ENCODE peak calls at places on chromosome 20, in seven cellular contexts. X is NCI-H2171; L is CD8-positive, alpha-beta T cell; J is CD4-positive, alpha-beta T cell; Y is GM03348; S is HT1080; V is T-helper 17 cell. M is an unnamed sample.

GRCh38 chr20:35663813-35664543 is 722 bp downstream of the CPNE1 start:
- DNase-seq in X (peak), L (peak), J (peak), Y (peak), S (peak), V (peak), M (peak)

GRCh38 chr20:37686762-37687477 is 6.9 kb upstream of the CTNNBL1 start:
- DNase-seq in X (no peak), L (no peak), J (no peak), Y (no peak), S (peak), V (no peak), M (peak)

GRCh38 chr20:1920252-1920651 is 25.0 kb downstream of the SIRPA start:
- DNase-seq in X (no peak), L (no peak), J (no peak), Y (no peak), S (no peak), V (no peak), M (no peak)

GRCh38 chr20:45999908-46000570 is 8.7 kb upstream of the MMP9 start:
- DNase-seq in X (no peak), L (no peak), J (no peak), Y (no peak), S (no peak), V (no peak), M (no peak)

GRCh38 chr20:49785851-49786174 is 26.8 kb upstream of the SLC9A8 start:
- DNase-seq in X (no peak), L (no peak), J (no peak), Y (no peak), S (no peak), V (no peak), M (no peak)

GRCh38 chr20:8153281-8153908 is 21.3 kb downstream of the PLCB1 start:
- DNase-seq in X (no peak), L (no peak), J (no peak), Y (no peak), S (peak), V (no peak), M (no peak)

GRCh38 chr20:24782801-24783630 is 166.1 kb upstream of the CST7 start:
- DNase-seq in X (no peak), L (no peak), J (no peak), Y (no peak), S (no peak), V (no peak), M (no peak)

GRCh38 chr20:50260480-50261221 is 70.0 kb downstream of the CEBPB start:
- DNase-seq in X (no peak), L (no peak), J (no peak), Y (no peak), S (no peak), V (no peak), M (peak)

GRCh38 chr20:11395581-11395980 is 522.1 kb upstream of the BTBD3 start:
- DNase-seq in X (no peak), L (no peak), J (no peak), Y (no peak), S (no peak), V (no peak), M (no peak)

GRCh38 chr20:10553326-10553984 is 118.3 kb downstream of the SLX4IP start:
- DNase-seq in X (peak), L (no peak), J (no peak), Y (peak), S (peak), V (no peak), M (peak)

GRCh38 chr20:16520154-16520553 is 53.1 kb downstream of the KIF16B start:
- DNase-seq in X (no peak), L (no peak), J (no peak), Y (no peak), S (no peak), V (no peak), M (no peak)

GRCh38 chr20:63652192-63652980 is 838 bp downstream of the STMN3 start:
- DNase-seq in X (peak), L (no peak), J (peak), Y (peak), S (no peak), V (peak), M (peak)

GRCh38 chr20:40980106-40980827 is 48.4 kb upstream of the TOP1 start:
- DNase-seq in X (no peak), L (no peak), J (no peak), Y (no peak), S (no peak), V (no peak), M (no peak)

GRCh38 chr20:31894980-31895675 is 24.7 kb downstream of the TTLL9 start:
- DNase-seq in X (no peak), L (no peak), J (no peak), Y (peak), S (peak), V (no peak), M (peak)

GRCh38 chr20:58148891-58149290 is 79.6 kb downstream of the ANKRD60 start:
- DNase-seq in X (no peak), L (no peak), J (no peak), Y (no peak), S (no peak), V (no peak), M (peak)

GRCh38 chr20:24291066-24291465 is 178.4 kb upstream of the SYNDIG1 start:
- DNase-seq in X (no peak), L (no peak), J (no peak), Y (no peak), S (no peak), V (no peak), M (no peak)

GRCh38 chr20:36629719-36630340 is 16.2 kb downstream of the SLA2 start:
- DNase-seq in X (no peak), L (peak), J (peak), Y (no peak), S (no peak), V (no peak), M (no peak)

GRCh38 chr20:57785720-57786119 is 75.9 kb upstream of the PMEPA1 start:
- DNase-seq in X (no peak), L (no peak), J (no peak), Y (no peak), S (no peak), V (no peak), M (peak)

GRCh38 chr20:49646528-49646927 is 67.2 kb downstream of the B4GALT5 start:
- DNase-seq in X (no peak), L (no peak), J (no peak), Y (no peak), S (no peak), V (no peak), M (no peak)

GRCh38 chr20:10308652-10309051 is 90.0 kb downstream of the SNAP25 start:
- DNase-seq in X (no peak), L (no peak), J (no peak), Y (no peak), S (no peak), V (no peak), M (no peak)

GRCh38 chr20:39294137-39294725 is 332.1 kb downstream of the DHX35 start:
- DNase-seq in X (no peak), L (no peak), J (no peak), Y (no peak), S (no peak), V (no peak), M (no peak)

GRCh38 chr20:5003626-5004025 is 2.3 kb upstream of the SLC23A2 start:
- DNase-seq in X (no peak), L (no peak), J (no peak), Y (no peak), S (no peak), V (no peak), M (no peak)

GRCh38 chr20:54221383-54221782 is 13.5 kb downstream of the PFDN4 start:
- DNase-seq in X (no peak), L (no peak), J (no peak), Y (no peak), S (no peak), V (no peak), M (no peak)

GRCh38 chr20:47785900-47786762 is 850 bp upstream of the SULF2 start:
- DNase-seq in X (peak), L (no peak), J (no peak), Y (peak), S (peak), V (no peak), M (peak)

GRCh38 chr20:46215913-46216707 is 92.2 kb downstream of the CDH22 start:
- DNase-seq in X (no peak), L (no peak), J (no peak), Y (peak), S (peak), V (no peak), M (no peak)

GRCh38 chr20:48901326-48901725 is 20.2 kb upstream of the ARFGEF2 start:
- DNase-seq in X (no peak), L (no peak), J (no peak), Y (no peak), S (no peak), V (no peak), M (no peak)

GRCh38 chr20:23662276-23662870 is 24.6 kb upstream of the CST3 start:
- DNase-seq in X (no peak), L (no peak), J (no peak), Y (no peak), S (no peak), V (no peak), M (no peak)

GRCh38 chr20:24747015-24747712 is 201.9 kb upstream of the CST7 start:
- DNase-seq in X (no peak), L (no peak), J (no peak), Y (no peak), S (no peak), V (no peak), M (no peak)

GRCh38 chr20:53939554-53940355 is 130.6 kb downstream of the BCAS1 start:
- DNase-seq in X (peak), L (peak), J (peak), Y (peak), S (peak), V (no peak), M (peak)

GRCh38 chr20:63682384-63683139 is 13.9 kb upstream of the TNFRSF6B start:
- DNase-seq in X (no peak), L (no peak), J (no peak), Y (peak), S (peak), V (no peak), M (peak)

GRCh38 chr20:46430921-46431712 is 24.7 kb upstream of the ELMO2 start:
- DNase-seq in X (no peak), L (no peak), J (no peak), Y (no peak), S (no peak), V (no peak), M (no peak)

GRCh38 chr20:45957021-45957941 is 14.7 kb downstream of the ZNF335 start:
- DNase-seq in X (no peak), L (no peak), J (no peak), Y (no peak), S (no peak), V (no peak), M (no peak)

GRCh38 chr20:18005170-18005989 is 36.6 kb downstream of the MGME1 start:
- DNase-seq in X (no peak), L (no peak), J (no peak), Y (no peak), S (no peak), V (no peak), M (no peak)

GRCh38 chr20:24957326-24957996 is 8.4 kb downstream of the CST7 start:
- DNase-seq in X (no peak), L (no peak), J (peak), Y (no peak), S (no peak), V (no peak), M (no peak)

GRCh38 chr20:21031666-21032065 is 74.5 kb downstream of the LINC00237 start:
- DNase-seq in X (no peak), L (no peak), J (no peak), Y (no peak), S (no peak), V (no peak), M (no peak)

GRCh38 chr20:37714973-37715657 is 21.3 kb downstream of the CTNNBL1 start:
- DNase-seq in X (no peak), L (no peak), J (no peak), Y (no peak), S (no peak), V (no peak), M (no peak)

GRCh38 chr20:47561175-47561574 is 59.5 kb downstream of the NCOA3 start:
- DNase-seq in X (no peak), L (no peak), J (no peak), Y (no peak), S (no peak), V (no peak), M (peak)

GRCh38 chr20:1397710-1398109 is 4.9 kb upstream of the FKBP1A start:
- DNase-seq in X (no peak), L (no peak), J (no peak), Y (no peak), S (no peak), V (no peak), M (no peak)